ENCODE peak calls at places on chromosomes 4 and X, in ten cellular contexts. F, H, E, B, W, A, Y, Q, D and O are unnamed samples.

GRCh38 chr4:74267998-74268606 is 40.2 kb upstream of the EPGN start:
- DNase-seq in F (no peak), H (no peak), E (no peak), B (no peak), W (no peak), A (peak; percentile 73), Y (no peak), Q (no peak), D (no peak), O (no peak)

GRCh38 chr4:96146686-96147085 is 306.8 kb downstream of the PDHA2 start:
- DNase-seq in F (no peak), H (no peak), E (no peak), B (no peak), W (no peak), A (no peak), Y (no peak), Q (no peak), D (no peak), O (no peak)

GRCh38 chr4:19514276-19515070 is 737.2 kb upstream of the SLIT2 start:
- DNase-seq in F (no peak), H (no peak), E (no peak), B (no peak), W (no peak), A (peak; percentile 20), Y (no peak), Q (no peak), D (no peak), O (no peak)

GRCh38 chrX:9966775-9967408 is at the start of gene CLDN34:
- DNase-seq in F (no peak), H (no peak), E (no peak), B (no peak), W (no peak), A (no peak), Y (no peak), Q (no peak), D (no peak), O (no peak)

GRCh38 chr4:153514001-153514526 is 47.9 kb downstream of the TMEM131L start:
- DNase-seq in F (no peak), H (no peak), E (no peak), B (no peak), W (no peak), A (peak; percentile 70), Y (no peak), Q (no peak), D (no peak), O (no peak)

GRCh38 chr4:86159216-86159615 is 200.6 kb downstream of the MAPK10 start:
- DNase-seq in F (no peak), H (no peak), E (no peak), B (no peak), W (no peak), A (no peak), Y (no peak), Q (no peak), D (no peak), O (no peak)

GRCh38 chrX:68358679-68359078 is 74.6 kb downstream of the OPHN1 start:
- DNase-seq in F (no peak), H (no peak), E (no peak), B (no peak), W (no peak), A (peak; percentile 35), Y (no peak), Q (no peak), D (no peak), O (no peak)

GRCh38 chr4:140085062-140085622 is 68.8 kb downstream of the MAML3 start:
- DNase-seq in F (no peak), H (no peak), E (no peak), B (no peak), W (no peak), A (no peak), Y (no peak), Q (no peak), D (no peak), O (no peak)

GRCh38 chr4:145388043-145388442 is 93.6 kb upstream of the SMAD1 start:
- DNase-seq in F (no peak), H (no peak), E (no peak), B (no peak), W (no peak), A (no peak), Y (no peak), Q (no peak), D (no peak), O (no peak)

GRCh38 chrX:6694977-6695376 is 160.1 kb upstream of the VCX3A start:
- DNase-seq in F (no peak), H (no peak), E (no peak), B (no peak), W (no peak), A (no peak), Y (no peak), Q (no peak), D (no peak), O (no peak)

GRCh38 chrX:15221321-15221720 is 48.6 kb downstream of the ASB9 start:
- DNase-seq in F (no peak), H (no peak), E (no peak), B (no peak), W (no peak), A (no peak), Y (no peak), Q (no peak), D (no peak), O (no peak)

GRCh38 chr4:126264839-126265238 is 950.1 kb downstream of the FAT4 start:
- DNase-seq in F (no peak), H (no peak), E (no peak), B (no peak), W (no peak), A (peak; percentile 13), Y (no peak), Q (no peak), D (no peak), O (no peak)

GRCh38 chrX:14529288-14529989 is at the start of gene GLRA2:
- DNase-seq in F (no peak), H (no peak), E (no peak), B (no peak), W (no peak), A (peak; percentile 1), Y (peak; percentile 82), Q (peak; percentile 64), D (peak; percentile 24), O (no peak)

GRCh38 chr4:81003549-81004240 is 26.8 kb upstream of the BMP3 start:
- DNase-seq in F (no peak), H (peak; percentile 22), E (no peak), B (no peak), W (no peak), A (no peak), Y (no peak), Q (peak; percentile 32), D (peak; percentile 19), O (no peak)

GRCh38 chr4:15729910-15730533 is 27.2 kb downstream of the BST1 start:
- DNase-seq in F (no peak), H (no peak), E (no peak), B (no peak), W (no peak), A (peak; percentile 63), Y (peak; percentile 63), Q (peak; percentile 33), D (no peak), O (no peak)

GRCh38 chr4:153018716-153019115 is 82.6 kb downstream of the FHDC1 start:
- DNase-seq in F (no peak), H (no peak), E (no peak), B (no peak), W (no peak), A (no peak), Y (no peak), Q (no peak), D (no peak), O (no peak)

GRCh38 chr4:89586864-89587263 is 250.1 kb downstream of the SNCA start:
- DNase-seq in F (no peak), H (no peak), E (no peak), B (no peak), W (no peak), A (peak; percentile 35), Y (peak; percentile 11), Q (no peak), D (no peak), O (no peak)
- TF ChIP-seq CTCF in F (no peak), H (no peak), E (no peak), B (no peak), W (no peak), A (peak; percentile 8), Y (peak; percentile 45), Q (no peak), D (no peak), O (peak; percentile 51)

DNA sequence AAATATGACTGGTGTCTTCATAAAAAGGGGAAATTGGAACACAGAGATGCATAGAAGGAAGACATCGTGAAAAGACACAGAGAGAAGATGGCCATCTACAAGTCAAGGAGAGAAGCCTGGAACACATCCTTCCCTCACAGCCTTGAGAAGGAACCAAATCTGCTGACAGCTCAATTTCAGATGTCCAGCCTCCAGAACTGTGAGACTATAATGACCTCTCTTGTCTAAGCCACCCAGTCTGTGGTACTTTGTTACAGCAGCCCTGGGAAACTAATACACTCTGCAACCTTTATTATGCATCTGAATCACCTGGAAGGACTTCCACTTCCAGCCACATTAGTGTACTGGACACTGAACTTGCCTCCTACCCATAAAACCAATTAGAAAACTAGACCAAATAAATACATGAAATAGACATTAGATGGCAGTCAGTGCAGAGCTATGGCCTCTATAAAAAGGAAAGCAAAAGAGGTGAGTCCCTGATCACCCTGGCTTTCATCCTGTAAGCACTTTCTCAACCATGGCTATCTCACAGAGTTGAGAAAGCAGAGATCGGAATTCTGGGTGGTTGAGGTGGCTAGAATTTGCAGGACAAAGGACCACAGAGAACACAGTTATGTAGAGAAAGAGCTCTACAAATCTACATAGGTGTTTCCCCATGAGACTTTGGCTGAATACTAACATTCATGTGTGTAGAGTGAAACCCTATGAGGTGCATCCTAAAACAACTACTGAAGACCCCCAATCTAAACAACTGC is 25.7 kb downstream of the GAB3 start:
- DNase-seq in F (no peak), H (no peak), E (no peak), B (no peak), W (no peak), A (no peak), Y (no peak), Q (no peak), D (no peak), O (no peak)
- TF ChIP-seq CTCF in F (peak; percentile 21), H (peak; percentile 13), E (no peak), B (no peak), W (no peak), A (no peak), Y (no peak), Q (no peak), D (no peak), O (no peak)

GRCh38 chr4:75555294-75556164 is at the start of gene ODAPH:
- DNase-seq in F (no peak), H (no peak), E (no peak), B (no peak), W (no peak), A (no peak), Y (no peak), Q (peak; percentile 10), D (peak; percentile 38), O (no peak)
- TF ChIP-seq CTCF in F (no peak), H (no peak), E (no peak), B (no peak), W (no peak), A (no peak), Y (no peak), Q (no peak), D (no peak), O (no peak)

DNA sequence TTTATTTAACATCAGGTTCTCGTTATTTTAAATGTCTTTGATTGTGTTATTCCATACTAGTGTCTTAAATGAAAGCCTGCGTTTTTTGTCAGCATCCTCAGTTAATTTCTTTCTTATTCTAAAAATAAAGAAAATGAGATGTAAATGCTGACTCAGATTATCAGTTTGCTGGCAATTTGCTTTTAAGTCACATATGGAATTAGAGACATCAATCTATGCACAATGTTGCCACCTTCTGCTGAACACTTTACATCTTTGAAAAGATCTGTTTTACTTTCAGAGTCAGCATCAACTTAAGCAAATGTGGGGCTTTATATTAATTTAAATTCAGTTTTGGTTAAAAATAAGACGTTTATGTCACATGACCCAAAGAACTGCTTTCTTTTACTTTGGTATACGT is 99.2 kb downstream of the ADGRL3 start:
- DNase-seq in F (no peak), H (no peak), E (no peak), B (no peak), W (no peak), A (no peak), Y (no peak), Q (no peak), D (no peak), O (no peak)
- TF ChIP-seq CTCF in F (no peak), H (no peak), E (no peak), B (no peak), W (no peak), A (no peak), Y (no peak), Q (no peak), D (no peak), O (peak; percentile 32)